ENCODE peak calls at places on chromosomes 5 and 9, in nine cellular contexts. F is nephron progenitor cell; C is GM04503; K is ACHN; H is HS-5; I is HCEC 1CT; L is GM06990; G is naive thymus-derived CD8-positive, alpha-beta T cell; O is GM04504. Q is an unnamed sample.

GRCh38 chr9:131402738-131403492 is 9.0 kb downstream of the PRRC2B start:
- DNase-seq in K (peak), G (no peak), O (peak), L (no peak), I (peak), F (peak), H (peak), C (peak), Q (peak)

GRCh38 chr9:133657120-133657661 is 21.0 kb downstream of the DBH start:
- DNase-seq in H (no peak), L (no peak), C (no peak), I (no peak), G (no peak), F (no peak), K (no peak), O (no peak), Q (no peak)

GRCh38 chr9:114551750-114552685 is 35.6 kb upstream of the ATP6V1G1 start:
- DNase-seq in H (peak), F (peak), L (no peak), C (peak), G (no peak), K (peak), I (peak), O (peak), Q (no peak)

GRCh38 chr5:42268630-42269029 is 154.6 kb upstream of the GHR start:
- DNase-seq in H (peak), O (peak), I (no peak), K (no peak), F (no peak), G (no peak), C (peak), L (no peak), Q (no peak)

GRCh38 chr5:82939326-82939725 is 137.9 kb downstream of the TMEM167A start:
- DNase-seq in O (no peak), I (no peak), F (no peak), L (no peak), G (no peak), C (no peak), K (no peak), H (no peak), Q (no peak)

GRCh38 chr5:74594172-74595040 is 46.1 kb downstream of the ENC1 start:
- DNase-seq in H (no peak), C (no peak), G (no peak), K (no peak), L (no peak), I (no peak), F (no peak), O (no peak), Q (no peak)

GRCh38 chr9:31030741-31031202 is 1353.7 kb upstream of the ACO1 start:
- DNase-seq in O (no peak), I (no peak), K (peak), G (no peak), C (no peak), H (peak), L (no peak), F (no peak), Q (no peak)

GRCh38 chr5:77846422-77847128 is 70.4 kb upstream of the TBCA start:
- DNase-seq in I (no peak), H (no peak), C (no peak), G (no peak), L (no peak), O (no peak), F (peak), K (no peak), Q (no peak)

GRCh38 chr9:79116064-79116463 is 455.7 kb upstream of the TLE4 start:
- DNase-seq in L (no peak), C (no peak), I (no peak), G (no peak), F (no peak), K (no peak), O (no peak), H (no peak), Q (no peak)

GRCh38 chr9:97395745-97396144 is 16.2 kb upstream of the TDRD7 start:
- DNase-seq in G (no peak), H (no peak), C (no peak), O (no peak), L (no peak), F (no peak), K (no peak), I (no peak), Q (no peak)

GRCh38 chr5:57692582-57693487 is 210.2 kb upstream of the ACTBL2 start:
- DNase-seq in F (peak), O (peak), C (peak), G (no peak), L (no peak), H (peak), I (peak), K (peak), Q (peak)

Q was measured in posterior cingulate gyrus.